ENCODE peak calls at places on chromosomes 1 and 21, in four cellular contexts. N is CD8-positive, alpha-beta T cell; C is left ventricle myocardium inferior; W is right cardiac atrium. U is an unnamed sample.

GRCh38 chr1:89790592-89790991 is 30.2 kb upstream of the LRRC8D start:
- DNase-seq in N (no peak), C (no peak), W (no peak), U (no peak)

GRCh38 chr1:42319128-42319851 is 15.7 kb downstream of the FOXJ3 start:
- DNase-seq in N (no peak), C (no peak), W (no peak), U (no peak)

GRCh38 chr1:58155418-58156123 is 391.0 kb downstream of the OMA1 start:
- DNase-seq in N (no peak), C (peak; percentile 38), W (no peak), U (peak; percentile 35)

GRCh38 chr21:45496151-45496967 is 45.9 kb downstream of the SLC19A1 start:
- DNase-seq in N (no peak), C (no peak), W (peak; percentile 8), U (no peak)

GRCh38 chr1:42424201-42424600 is 31.6 kb downstream of the ZMYND12 start:
- DNase-seq in N (no peak), C (no peak), W (no peak), U (no peak)

GRCh38 chr1:236033336-236033735 is 31.6 kb downstream of the NID1 start:
- DNase-seq in N (no peak), C (no peak), W (no peak), U (no peak)

GRCh38 chr1:69373520-69373919 is 194.2 kb upstream of the LRRC7 start:
- DNase-seq in N (no peak), C (no peak), W (no peak), U (no peak)

GRCh38 chr1:229341811-229342304 is 989 bp downstream of the CCSAP start:
- DNase-seq in N (no peak), C (no peak), W (no peak), U (no peak)

GRCh38 chr21:16372546-16372945 is 642.8 kb downstream of the USP25 start:
- DNase-seq in N (no peak), C (no peak), W (no peak), U (no peak)

GRCh38 chr1:23484253-23485001 is 448 bp upstream of the ASAP3 start:
- DNase-seq in N (peak; percentile 91), C (peak; percentile 96), W (peak; percentile 97), U (peak; percentile 87)
- H3K4me1 ChIP-seq in N (peaks cover 12% of the 10 kb centered on the region), C (peaks cover 51% of the 10 kb centered on the region), W (peaks cover 12% of the 10 kb centered on the region), U (no peaks in the 10 kb centered on the region)

DNA sequence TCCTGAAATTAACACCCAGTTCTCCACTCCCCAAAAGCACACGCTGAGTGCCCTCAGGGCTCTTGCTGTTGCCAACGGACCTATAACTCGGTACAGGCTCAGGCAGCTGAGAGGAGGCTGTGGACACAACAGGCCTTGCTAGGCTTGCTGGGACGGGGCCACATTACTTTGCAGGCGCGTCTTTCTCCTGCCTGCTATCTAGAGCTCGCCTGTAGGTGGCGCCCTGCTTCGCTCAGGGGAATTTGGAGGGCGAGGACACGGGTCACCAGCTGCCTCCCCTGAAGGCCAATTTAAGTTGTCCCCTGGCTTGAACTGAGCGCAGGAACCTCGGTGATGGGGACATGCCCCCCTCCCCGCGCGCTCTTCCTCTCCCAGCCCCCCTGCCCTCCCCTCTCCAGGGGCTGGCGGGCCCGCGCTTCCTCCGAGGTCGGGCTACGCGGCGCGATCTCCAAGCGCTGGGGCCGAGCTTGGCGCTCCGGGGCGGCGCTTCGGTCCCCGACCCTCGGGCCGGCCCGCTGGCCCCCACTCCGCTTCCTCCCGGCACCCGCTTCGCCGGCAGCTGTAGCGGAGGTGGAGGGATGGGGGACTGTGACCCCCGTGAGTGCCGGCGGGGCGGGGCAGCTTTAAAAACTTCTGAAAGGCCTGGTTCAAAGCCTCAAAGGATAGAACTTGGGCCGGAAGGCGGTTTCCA is 32.4 kb upstream of the NFIA start:
- DNase-seq in N (peak; percentile 94), C (peak; percentile 96), W (peak; percentile 93), U (peak; percentile 73)
- H3K27me3 ChIP-seq in N (no peaks in the 10 kb centered on the region), C (no peaks in the 10 kb centered on the region), W (no peaks in the 10 kb centered on the region), U (no peaks in the 10 kb centered on the region)

GRCh38 chr1:9700340-9700739 is 48.8 kb downstream of the PIK3CD start:
- DNase-seq in N (no peak), C (no peak), W (no peak), U (peak; percentile 94)

GRCh38 chr1:9701661-9702060 is 50.1 kb downstream of the PIK3CD start:
- DNase-seq in N (no peak), C (no peak), W (no peak), U (peak; percentile 75)

GRCh38 chr1:9705337-9706098 is 54.0 kb downstream of the PIK3CD start:
- DNase-seq in N (no peak), C (no peak), W (no peak), U (no peak)

GRCh38 chr1:9703681-9704080 is 52.1 kb downstream of the PIK3CD start:
- DNase-seq in N (no peak), C (no peak), W (no peak), U (no peak)

DNA sequence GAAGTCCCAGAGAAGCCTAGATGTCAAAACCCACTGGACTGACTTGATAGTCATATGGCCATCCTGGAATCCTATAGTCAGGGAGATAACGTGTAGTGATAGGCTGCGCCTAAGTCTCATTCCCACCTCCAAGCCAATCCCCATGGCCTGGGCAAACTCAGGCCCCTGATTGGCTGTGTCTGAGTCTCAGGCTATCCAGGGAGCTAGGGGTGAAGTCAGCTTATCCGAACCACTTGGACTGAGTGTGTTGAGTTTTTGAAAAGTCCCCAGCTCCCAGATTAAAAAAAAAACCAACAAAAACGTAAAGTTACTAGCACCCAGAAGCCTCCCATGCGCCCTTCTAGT is 51.6 kb downstream of the PIK3CD start:
- DNase-seq in N (no peak), C (no peak), W (no peak), U (no peak)
- H3K4me1 ChIP-seq in N (peaks cover 62% of the 10 kb centered on the region), C (no peaks in the 10 kb centered on the region), W (no peaks in the 10 kb centered on the region), U (peaks cover 38% of the 10 kb centered on the region)

GRCh38 chr1:160053548-160054365 is 16.2 kb downstream of the KCNJ10 start:
- DNase-seq in N (no peak), C (no peak), W (no peak), U (no peak)

GRCh38 chr1:160047116-160047991 is 15.6 kb upstream of the PIGM start:
- DNase-seq in N (no peak), C (no peak), W (no peak), U (no peak)

GRCh38 chr1:160048335-160048734 is 16.5 kb upstream of the PIGM start:
- DNase-seq in N (no peak), C (no peak), W (no peak), U (no peak)

GRCh38 chr1:160052943-160053342 is 17.0 kb downstream of the KCNJ10 start:
- DNase-seq in N (no peak), C (no peak), W (no peak), U (no peak)

DNA sequence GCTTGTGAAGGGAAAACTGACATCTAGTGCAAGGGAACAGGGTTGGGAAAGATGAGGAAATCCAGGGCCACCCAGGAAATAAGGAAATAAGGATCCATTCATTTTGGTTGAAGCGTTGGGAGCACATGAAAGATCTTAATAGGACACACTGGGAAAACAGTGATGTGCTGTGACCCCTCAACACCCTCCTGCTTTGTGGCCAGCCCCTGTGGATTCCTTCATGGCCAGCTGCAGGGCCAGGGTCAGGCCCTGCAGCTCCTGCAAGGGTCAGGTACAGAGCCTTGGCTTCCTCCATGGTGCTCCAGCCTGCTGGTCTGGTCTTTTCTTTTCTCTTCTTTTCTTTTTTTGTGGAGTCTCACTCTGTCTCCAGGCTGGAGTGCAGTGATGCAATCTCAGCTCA is 18.8 kb upstream of the PIGM start:
- DNase-seq in N (no peak), C (no peak), W (no peak), U (no peak)
- H3K27me3 ChIP-seq in N (no peaks in the 10 kb centered on the region), C (peaks cover 41% of the 10 kb centered on the region), W (no peaks in the 10 kb centered on the region), U (peaks cover 78% of the 10 kb centered on the region)

U was measured in foreskin keratinocyte.